ENCODE peak calls at places on chromosomes 13 and 19, in five cellular contexts. One of them, this sample, is unnamed.

GRCh38 chr13:63512095-63512494 is 2096.4 kb upstream of the PCDH20 start:
- ATAC-seq in gastrocnemius medialis: no peak
- ATAC-seq in stimulated activated naive CD8-positive, alpha-beta T cell treated with anti-CD3 and anti-CD28 coated beads, Interleukin-15, amount 100 ng/mL, for 72 hours: no peak
- ATAC-seq in CD4-positive, alpha-beta T cell: no peak
- ATAC-seq in RWPE2: no peak
- ATAC-seq in this sample: no peak

GRCh38 chr13:113411216-113412023 is 41.9 kb downstream of the ADPRHL1 start:
- ATAC-seq in gastrocnemius medialis: peak
- ATAC-seq in stimulated activated naive CD8-positive, alpha-beta T cell treated with anti-CD3 and anti-CD28 coated beads, Interleukin-15, amount 100 ng/mL, for 72 hours: no peak
- ATAC-seq in CD4-positive, alpha-beta T cell: no peak
- ATAC-seq in RWPE2: peak
- ATAC-seq in this sample: no peak

GRCh38 chr13:78100481-78100880 is 181.8 kb upstream of the EDNRB start:
- ATAC-seq in gastrocnemius medialis: no peak
- ATAC-seq in stimulated activated naive CD8-positive, alpha-beta T cell treated with anti-CD3 and anti-CD28 coated beads, Interleukin-15, amount 100 ng/mL, for 72 hours: no peak
- ATAC-seq in CD4-positive, alpha-beta T cell: no peak
- ATAC-seq in RWPE2: peak
- ATAC-seq in this sample: no peak

GRCh38 chr19:1780272-1780957 is 27.1 kb downstream of the ONECUT3 start:
- ATAC-seq in gastrocnemius medialis: no peak
- ATAC-seq in stimulated activated naive CD8-positive, alpha-beta T cell treated with anti-CD3 and anti-CD28 coated beads, Interleukin-15, amount 100 ng/mL, for 72 hours: no peak
- ATAC-seq in CD4-positive, alpha-beta T cell: no peak
- ATAC-seq in RWPE2: peak
- ATAC-seq in this sample: no peak

GRCh38 chr19:10701955-10702307 is 692 bp downstream of the QTRT1 start:
- ATAC-seq in gastrocnemius medialis: peak
- ATAC-seq in stimulated activated naive CD8-positive, alpha-beta T cell treated with anti-CD3 and anti-CD28 coated beads, Interleukin-15, amount 100 ng/mL, for 72 hours: peak
- ATAC-seq in CD4-positive, alpha-beta T cell: peak
- ATAC-seq in RWPE2: peak
- ATAC-seq in this sample: peak

GRCh38 chr13:40440990-40441820 is 225.2 kb downstream of the FOXO1 start:
- ATAC-seq in gastrocnemius medialis: peak
- ATAC-seq in stimulated activated naive CD8-positive, alpha-beta T cell treated with anti-CD3 and anti-CD28 coated beads, Interleukin-15, amount 100 ng/mL, for 72 hours: no peak
- ATAC-seq in CD4-positive, alpha-beta T cell: no peak
- ATAC-seq in RWPE2: peak
- ATAC-seq in this sample: no peak

GRCh38 chr13:97079726-97080125 is 85.5 kb upstream of the OXGR1 start:
- ATAC-seq in gastrocnemius medialis: no peak
- ATAC-seq in stimulated activated naive CD8-positive, alpha-beta T cell treated with anti-CD3 and anti-CD28 coated beads, Interleukin-15, amount 100 ng/mL, for 72 hours: no peak
- ATAC-seq in CD4-positive, alpha-beta T cell: no peak
- ATAC-seq in RWPE2: no peak
- ATAC-seq in this sample: no peak

GRCh38 chr19:23771761-23772667 is 13.3 kb upstream of the ZNF681 start:
- ATAC-seq in gastrocnemius medialis: no peak
- ATAC-seq in stimulated activated naive CD8-positive, alpha-beta T cell treated with anti-CD3 and anti-CD28 coated beads, Interleukin-15, amount 100 ng/mL, for 72 hours: peak
- ATAC-seq in CD4-positive, alpha-beta T cell: no peak
- ATAC-seq in RWPE2: peak
- ATAC-seq in this sample: peak

GRCh38 chr19:7963566-7963965 is 20.1 kb upstream of the TIMM44 start:
- ATAC-seq in gastrocnemius medialis: no peak
- ATAC-seq in stimulated activated naive CD8-positive, alpha-beta T cell treated with anti-CD3 and anti-CD28 coated beads, Interleukin-15, amount 100 ng/mL, for 72 hours: no peak
- ATAC-seq in CD4-positive, alpha-beta T cell: no peak
- ATAC-seq in RWPE2: no peak
- ATAC-seq in this sample: no peak

GRCh38 chr13:100483836-100484381 is 104.7 kb downstream of the GGACT start:
- ATAC-seq in gastrocnemius medialis: no peak
- ATAC-seq in stimulated activated naive CD8-positive, alpha-beta T cell treated with anti-CD3 and anti-CD28 coated beads, Interleukin-15, amount 100 ng/mL, for 72 hours: no peak
- ATAC-seq in CD4-positive, alpha-beta T cell: no peak
- ATAC-seq in RWPE2: no peak
- ATAC-seq in this sample: no peak

GRCh38 chr13:83940742-83941141 is 58.5 kb upstream of the SLITRK1 start:
- ATAC-seq in gastrocnemius medialis: no peak
- ATAC-seq in stimulated activated naive CD8-positive, alpha-beta T cell treated with anti-CD3 and anti-CD28 coated beads, Interleukin-15, amount 100 ng/mL, for 72 hours: no peak
- ATAC-seq in CD4-positive, alpha-beta T cell: no peak
- ATAC-seq in RWPE2: peak
- ATAC-seq in this sample: no peak

GRCh38 chr19:18763674-18764590 is 27.2 kb downstream of the COMP start:
- ATAC-seq in gastrocnemius medialis: peak
- ATAC-seq in stimulated activated naive CD8-positive, alpha-beta T cell treated with anti-CD3 and anti-CD28 coated beads, Interleukin-15, amount 100 ng/mL, for 72 hours: no peak
- ATAC-seq in CD4-positive, alpha-beta T cell: no peak
- ATAC-seq in RWPE2: peak
- ATAC-seq in this sample: no peak

GRCh38 chr19:9086761-9087160 is at the start of gene OR1M1:
- ATAC-seq in gastrocnemius medialis: no peak
- ATAC-seq in stimulated activated naive CD8-positive, alpha-beta T cell treated with anti-CD3 and anti-CD28 coated beads, Interleukin-15, amount 100 ng/mL, for 72 hours: no peak
- ATAC-seq in CD4-positive, alpha-beta T cell: no peak
- ATAC-seq in RWPE2: no peak
- ATAC-seq in this sample: no peak

GRCh38 chr19:18788782-18789421 is 2.2 kb downstream of the COMP start:
- ATAC-seq in gastrocnemius medialis: no peak
- ATAC-seq in stimulated activated naive CD8-positive, alpha-beta T cell treated with anti-CD3 and anti-CD28 coated beads, Interleukin-15, amount 100 ng/mL, for 72 hours: no peak
- ATAC-seq in CD4-positive, alpha-beta T cell: no peak
- ATAC-seq in RWPE2: no peak
- ATAC-seq in this sample: no peak

GRCh38 chr19:10126213-10126639 is 6.5 kb upstream of the EIF3G start:
- ATAC-seq in gastrocnemius medialis: no peak
- ATAC-seq in stimulated activated naive CD8-positive, alpha-beta T cell treated with anti-CD3 and anti-CD28 coated beads, Interleukin-15, amount 100 ng/mL, for 72 hours: no peak
- ATAC-seq in CD4-positive, alpha-beta T cell: no peak
- ATAC-seq in RWPE2: no peak
- ATAC-seq in this sample: no peak

GRCh38 chr13:32905864-32906180 is 110.4 kb upstream of the KL start:
- ATAC-seq in gastrocnemius medialis: no peak
- ATAC-seq in stimulated activated naive CD8-positive, alpha-beta T cell treated with anti-CD3 and anti-CD28 coated beads, Interleukin-15, amount 100 ng/mL, for 72 hours: no peak
- ATAC-seq in CD4-positive, alpha-beta T cell: no peak
- ATAC-seq in RWPE2: no peak
- ATAC-seq in this sample: no peak